ENCODE peak calls at places on chromosomes 12 and 14, in five cellular contexts. B, K, D, P and R are unnamed samples.
A peak's percentile ranks its signal among the peaks of the same experiment; 100 is the strongest.

GRCh38 chr14:54465654-54466053 is 23.1 kb downstream of the GMFB start:
- DNase-seq in B (no peak), K (no peak), D (no peak), P (no peak), R (no peak)

GRCh38 chr14:64787619-64788018 is 83.4 kb downstream of the PLEKHG3 start:
- DNase-seq in B (no peak), K (no peak), D (no peak), P (no peak), R (no peak)

GRCh38 chr14:68886109-68886434 is 93.0 kb downstream of the ACTN1 start:
- DNase-seq in B (peak; percentile 81), K (no peak), D (no peak), P (no peak), R (no peak)

GRCh38 chr14:92527724-92528123 is 14.1 kb downstream of the RIN3 start:
- DNase-seq in B (no peak), K (no peak), D (no peak), P (no peak), R (no peak)

GRCh38 chr12:91327889-91328288 is 145.3 kb upstream of the DCN start:
- DNase-seq in B (no peak), K (no peak), D (no peak), P (no peak), R (no peak)

GRCh38 chr12:129610601-129611120 is 293.2 kb downstream of the TMEM132D start:
- DNase-seq in B (no peak), K (no peak), D (no peak), P (no peak), R (no peak)

GRCh38 chr14:77804592-77804991 is 4.7 kb downstream of the ADCK1 start:
- DNase-seq in B (no peak), K (no peak), D (no peak), P (no peak), R (no peak)

GRCh38 chr12:131222271-131223139 is 268.8 kb downstream of the ADGRD1 start:
- DNase-seq in B (no peak), K (peak; percentile 75), D (peak; percentile 52), P (no peak), R (no peak)

GRCh38 chr12:26274441-26275312 is 79.3 kb downstream of the SSPN start:
- DNase-seq in B (peak; percentile 95), K (peak; percentile 87), D (no peak), P (peak; percentile 71), R (peak; percentile 90)

GRCh38 chr14:67387195-67387594 is 24.8 kb downstream of the PLEK2 start:
- DNase-seq in B (no peak), K (no peak), D (no peak), P (no peak), R (no peak)

GRCh38 chr12:49662998-49663843 is 39.9 kb downstream of the PRPF40B start:
- DNase-seq in B (peak; percentile 84), K (peak; percentile 92), D (no peak), P (no peak), R (no peak)

GRCh38 chr12:49146406-49146805 is 15.2 kb upstream of the TUBA1B start:
- DNase-seq in B (no peak), K (no peak), D (no peak), P (no peak), R (no peak)

GRCh38 chr14:53144244-53144643 is 8.9 kb downstream of the DDHD1 start:
- DNase-seq in B (no peak), K (no peak), D (no peak), P (no peak), R (no peak)

GRCh38 chr12:14611640-14612203 is 44.0 kb upstream of the PLBD1 start:
- DNase-seq in B (no peak), K (no peak), D (no peak), P (no peak), R (no peak)

GRCh38 chr14:63717704-63718103 is 10.2 kb downstream of the SGPP1 start:
- DNase-seq in B (no peak), K (no peak), D (no peak), P (peak; percentile 26), R (no peak)

GRCh38 chr14:93346926-93347721 is at the start of gene COX8C:
- DNase-seq in B (no peak), K (peak; percentile 74), D (peak; percentile 75), P (no peak), R (no peak)

GRCh38 chr12:125029756-125030358 is 35.4 kb upstream of the AACS start:
- DNase-seq in B (no peak), K (no peak), D (no peak), P (no peak), R (no peak)

GRCh38 chr14:91841065-91841464 is 26.3 kb downstream of the TC2N start:
- DNase-seq in B (no peak), K (no peak), D (no peak), P (no peak), R (no peak)

GRCh38 chr14:71713061-71713850 is 219.0 kb upstream of the RGS6 start:
- DNase-seq in B (no peak), K (no peak), D (no peak), P (no peak), R (no peak)

GRCh38 chr12:44703311-44703910 is 172.7 kb downstream of the NELL2 start:
- DNase-seq in B (no peak), K (no peak), D (no peak), P (no peak), R (no peak)

GRCh38 chr12:3313655-3314305 is 177.2 kb upstream of the PRMT8 start:
- DNase-seq in B (no peak), K (no peak), D (no peak), P (no peak), R (no peak)

GRCh38 chr12:6769003-6769389 is 2.8 kb downstream of the PTMS start:
- DNase-seq in B (peak; percentile 88), K (no peak), D (no peak), P (no peak), R (no peak)

GRCh38 chr12:107318804-107319535 is 225.6 kb upstream of the CRY1 start:
- DNase-seq in B (no peak), K (peak; percentile 74), D (peak; percentile 84), P (no peak), R (no peak)

GRCh38 chr14:67918838-67919237 is 99.3 kb downstream of the RAD51B start:
- DNase-seq in B (no peak), K (no peak), D (no peak), P (no peak), R (no peak)

GRCh38 chr14:95321693-95322455 is 2.2 kb upstream of the CLMN start:
- DNase-seq in B (no peak), K (no peak), D (no peak), P (no peak), R (no peak)

GRCh38 chr12:117774986-117775775 is 193.6 kb downstream of the KSR2 start:
- DNase-seq in B (no peak), K (no peak), D (no peak), P (no peak), R (no peak)

GRCh38 chr12:48004941-48005749 is 869 bp upstream of the COL2A1 start:
- DNase-seq in B (no peak), K (no peak), D (peak; percentile 41), P (no peak), R (no peak)

GRCh38 chr12:115934046-115934445 is 343.4 kb downstream of the MED13L start:
- DNase-seq in B (peak; percentile 71), K (no peak), D (no peak), P (no peak), R (no peak)

GRCh38 chr12:6823161-6824084 is 1.8 kb downstream of the GPR162 start:
- DNase-seq in B (no peak), K (no peak), D (peak; percentile 66), P (no peak), R (no peak)

GRCh38 chr14:70646705-70647104 is 5.0 kb downstream of the TTC9 start:
- DNase-seq in B (no peak), K (no peak), D (no peak), P (no peak), R (no peak)

GRCh38 chr12:116146386-116146785 is 131.1 kb downstream of the MED13L start:
- DNase-seq in B (no peak), K (no peak), D (no peak), P (no peak), R (no peak)

GRCh38 chr14:101467181-101467926 is 93.9 kb upstream of the DIO3 start:
- DNase-seq in B (no peak), K (peak; percentile 27), D (no peak), P (no peak), R (no peak)

GRCh38 chr14:55198749-55199148 is 7.4 kb upstream of the DLGAP5 start:
- DNase-seq in B (no peak), K (no peak), D (no peak), P (no peak), R (no peak)

GRCh38 chr12:56298828-56299227 is 1.3 kb downstream of the CS start:
- DNase-seq in B (no peak), K (no peak), D (no peak), P (no peak), R (no peak)

GRCh38 chr12:56299853-56300643 is at the start of gene CS:
- DNase-seq in B (peak; percentile 100), K (peak; percentile 100), D (peak; percentile 99), P (peak; percentile 96), R (peak; percentile 100)

GRCh38 chr12:56299308-56299852 is 750 bp downstream of the CS start:
- DNase-seq in B (no peak), K (no peak), D (no peak), P (no peak), R (no peak)

GRCh38 chr12:56304276-56304675 is 4.1 kb upstream of the CS start:
- DNase-seq in B (no peak), K (no peak), D (no peak), P (no peak), R (no peak)

DNA sequence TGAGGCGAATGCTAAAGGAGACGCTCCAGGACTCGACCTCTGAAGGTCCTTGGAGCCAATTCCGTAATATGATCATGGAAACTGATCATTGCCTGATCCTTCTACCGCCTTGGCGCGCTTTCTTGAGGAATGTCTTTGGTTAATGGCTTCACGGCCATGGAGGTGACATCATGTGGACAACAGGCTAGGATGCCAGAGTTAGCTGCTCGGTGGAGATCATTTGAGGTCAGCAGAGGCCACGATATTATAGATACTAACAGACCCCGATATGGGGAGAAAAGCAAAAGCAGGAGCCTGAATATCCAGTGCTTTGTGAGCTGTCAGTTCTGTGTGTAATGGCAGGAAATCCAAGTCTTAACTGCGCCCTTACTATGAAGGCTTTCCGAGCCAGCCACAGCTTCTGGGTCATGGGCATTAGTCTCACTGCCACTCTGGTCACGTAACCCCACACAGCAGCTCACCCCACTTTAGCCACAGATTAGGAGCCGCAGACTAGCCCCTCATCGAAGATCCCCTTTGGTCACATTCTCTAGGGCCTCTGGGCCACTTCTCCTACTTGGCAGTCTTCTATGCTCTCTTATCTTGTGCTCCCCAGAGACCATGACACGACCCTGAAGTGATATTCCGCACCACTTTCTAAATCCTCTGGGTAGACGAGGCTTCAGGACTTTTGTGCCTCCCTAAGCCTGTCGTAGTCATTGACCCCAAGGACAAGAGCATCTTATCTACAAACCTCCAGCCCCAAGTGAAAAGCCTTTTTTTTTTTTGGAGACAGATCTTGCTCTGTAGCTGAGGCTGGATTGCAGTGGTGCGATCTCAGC is 724 bp upstream of the CS start:
- DNase-seq in B (no peak), K (no peak), D (no peak), P (no peak), R (peak; percentile 63)
- TF ChIP-seq POLR2AphosphoS5 in B (no peak), K (no peak), D (no peak), P (no peak), R (no peak)

GRCh38 chr12:133156125-133156690 is 25.1 kb upstream of the ZNF268 start:
- DNase-seq in B (no peak), K (no peak), D (no peak), P (no peak), R (no peak)
- H3K9me3 ChIP-seq in B (peaks cover 68% of the 10 kb centered on the region), K (peaks cover 100% of the 10 kb centered on the region), D (peaks cover 100% of the 10 kb centered on the region), P (peaks cover 32% of the 10 kb centered on the region), R (peaks cover 66% of the 10 kb centered on the region)

GRCh38 chr12:11895421-11896064 is 175.2 kb upstream of the BCL2L14 start:
- DNase-seq in B (no peak), K (no peak), D (no peak), P (no peak), R (no peak)
- TF ChIP-seq POLR2AphosphoS5 in B (no peak), K (no peak), D (no peak), P (no peak), R (no peak)

GRCh38 chr14:98304574-98304973 is 967.4 kb downstream of the BCL11B start:
- DNase-seq in B (no peak), K (no peak), D (no peak), P (no peak), R (no peak)
- H3K9me3 ChIP-seq in B (no peaks in the 10 kb centered on the region), K (no peaks in the 10 kb centered on the region), D (no peaks in the 10 kb centered on the region), P (peaks cover 14% of the 10 kb centered on the region), R (no peaks in the 10 kb centered on the region)